ENCODE peak calls at places on chromosomes 6 and 20, in six cellular contexts. V is CD4-positive, alpha-beta memory T cell; X is pancreas; O is aorta; P is astrocyte; W is tibial nerve. L is an unnamed sample. For H3K9me3, the result is how much of the 10 kb centered on the place peaks cover.

GRCh38 chr6:52403627-52404026 is 16.5 kb upstream of the EFHC1 start:
- DNase-seq in V (no peak), X (no peak), O (no peak), P (no peak), W (no peak), L (no peak)

GRCh38 chr20:15759546-15760216 is 813.6 kb downstream of the KIF16B start:
- DNase-seq in V (no peak), X (no peak), O (no peak), P (no peak), W (no peak), L (no peak)

GRCh38 chr20:4809707-4810106 is 88.0 kb downstream of the PRND start:
- DNase-seq in V (no peak), X (no peak), O (no peak), P (no peak), W (no peak), L (no peak)

GRCh38 chr20:4120921-4121321 is 105.6 kb upstream of the RNF24 start:
- DNase-seq in V (no peak), X (no peak), O (no peak), P (no peak), W (no peak), L (no peak)

GRCh38 chr6:106223300-106223930 is 102.1 kb downstream of the ATG5 start:
- DNase-seq in V (peak), X (peak), O (peak), P (peak), W (peak), L (no peak)

GRCh38 chr6:104705095-104705707 is 154.5 kb downstream of the HACE1 start:
- DNase-seq in V (peak), X (no peak), O (no peak), P (peak), W (no peak), L (no peak)

GRCh38 chr6:69866351-69867074 is at the start of gene COL19A1:
- DNase-seq in V (peak), X (peak), O (peak), P (no peak), W (no peak), L (no peak)

GRCh38 chr6:2768125-2768524 is 2.9 kb downstream of the WRNIP1 start:
- DNase-seq in V (no peak), X (no peak), O (no peak), P (no peak), W (no peak), L (no peak)

GRCh38 chr6:164296411-164296810 is 881.9 kb downstream of the QKI start:
- DNase-seq in V (no peak), X (no peak), O (no peak), P (peak), W (no peak), L (no peak)
- H3K9me3 ChIP-seq in V (under half), X (under half), O (under half), P (under half), W (under half), L (under half)

GRCh38 chr6:116616757-116617093 is 446 bp downstream of the RSPH4A start:
- DNase-seq in V (peak), X (peak), O (no peak), P (no peak), W (no peak), L (peak)
- H3K27ac ChIP-seq in V (no peak), X (no peak), O (no peak), P (no peak), W (peak), L (no peak)

DNA sequence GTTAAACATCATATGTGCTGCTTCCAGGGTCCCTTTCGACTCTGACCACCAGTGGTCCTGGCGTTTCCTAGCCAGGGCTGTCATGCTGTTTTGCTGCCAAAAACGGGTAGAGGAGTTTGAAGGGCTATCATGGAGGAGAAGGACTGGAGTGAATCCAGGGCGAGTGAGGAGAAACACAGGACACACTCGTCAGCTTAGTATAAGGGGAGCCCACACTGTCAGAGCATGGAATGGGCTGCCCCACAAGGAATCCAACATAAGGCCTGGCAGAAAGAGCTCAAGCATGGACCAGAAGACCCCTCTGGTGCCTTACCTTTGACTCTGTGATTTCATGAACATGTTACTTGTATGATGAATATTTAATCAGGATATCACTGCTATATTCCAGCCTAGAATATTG is 247.2 kb downstream of the NRN1 start:
- DNase-seq in V (no peak), X (no peak), O (no peak), P (no peak), W (no peak), L (no peak)
- H3K9me3 ChIP-seq in V (under half), X (under half), O (under half), P (under half), W (under half), L (under half)

DNA sequence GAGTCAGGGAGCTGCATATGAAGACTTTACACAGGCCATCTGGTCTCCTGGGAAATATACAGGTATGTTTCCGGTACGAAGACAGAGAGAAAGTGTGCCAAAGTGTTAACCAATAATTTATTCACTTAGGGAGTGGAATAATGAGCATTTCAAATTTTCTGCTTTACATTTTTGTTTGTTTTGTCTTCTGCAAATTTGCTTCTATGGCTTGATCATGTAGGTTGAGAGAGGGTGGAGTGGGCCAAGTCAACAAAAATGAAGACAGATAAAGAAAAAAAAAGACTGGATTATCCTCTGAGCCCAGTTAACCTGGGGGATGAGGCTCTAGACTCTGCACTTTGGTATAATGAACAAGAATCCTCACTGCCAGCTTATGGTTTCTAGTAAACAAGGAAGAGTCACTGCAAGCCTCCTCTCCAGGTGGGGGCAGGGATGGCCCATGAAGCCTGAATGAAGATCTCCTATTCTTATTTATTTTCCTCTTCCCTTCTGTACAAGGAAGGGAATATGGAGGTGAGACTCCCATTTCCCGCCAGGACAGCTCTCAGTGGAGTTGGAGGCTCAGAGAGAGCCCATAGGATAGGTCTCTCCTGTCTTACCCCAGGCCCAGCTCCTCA is 37.7 kb downstream of the KCNK17 start:
- DNase-seq in V (no peak), X (no peak), O (no peak), P (no peak), W (no peak), L (no peak)
- H3K27ac ChIP-seq in V (no peak), X (no peak), O (no peak), P (no peak), W (no peak), L (no peak)

GRCh38 chr20:64026-64603 is 23.4 kb upstream of the DEFB125 start:
- DNase-seq in V (no peak), X (no peak), O (no peak), P (no peak), W (no peak), L (no peak)

GRCh38 chr20:61230-61629 is 26.2 kb upstream of the DEFB125 start:
- DNase-seq in V (no peak), X (no peak), O (no peak), P (no peak), W (no peak), L (no peak)

GRCh38 chr20:61757-62156 is 25.7 kb upstream of the DEFB125 start:
- DNase-seq in V (no peak), X (no peak), O (no peak), P (no peak), W (no peak), L (no peak)

GRCh38 chr20:60035-60918 is 27.2 kb upstream of the DEFB125 start:
- DNase-seq in V (no peak), X (no peak), O (no peak), P (no peak), W (no peak), L (no peak)

DNA sequence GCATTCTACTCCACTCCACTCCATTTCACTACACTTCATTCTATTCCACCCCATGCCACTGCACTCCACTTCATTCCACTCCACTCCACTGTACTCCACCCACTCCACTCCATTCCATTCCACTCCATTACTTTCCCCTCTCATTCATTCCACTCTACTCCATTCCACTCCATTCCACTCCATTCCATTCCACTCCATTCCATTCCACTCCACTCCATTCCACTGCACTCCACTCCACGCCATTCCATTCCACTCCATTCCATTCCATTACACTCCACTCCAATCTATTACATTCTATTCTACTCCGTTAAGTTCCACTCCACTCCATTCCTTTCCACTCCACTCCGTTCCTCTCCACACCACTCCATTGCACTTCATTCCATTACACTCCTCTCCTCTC is 25.0 kb upstream of the DEFB125 start:
- DNase-seq in V (no peak), X (no peak), O (no peak), P (no peak), W (no peak), L (no peak)
- H3K9me3 ChIP-seq in V (under half), X (under half), O (under half), P (under half), W (under half), L (under half)

DNA sequence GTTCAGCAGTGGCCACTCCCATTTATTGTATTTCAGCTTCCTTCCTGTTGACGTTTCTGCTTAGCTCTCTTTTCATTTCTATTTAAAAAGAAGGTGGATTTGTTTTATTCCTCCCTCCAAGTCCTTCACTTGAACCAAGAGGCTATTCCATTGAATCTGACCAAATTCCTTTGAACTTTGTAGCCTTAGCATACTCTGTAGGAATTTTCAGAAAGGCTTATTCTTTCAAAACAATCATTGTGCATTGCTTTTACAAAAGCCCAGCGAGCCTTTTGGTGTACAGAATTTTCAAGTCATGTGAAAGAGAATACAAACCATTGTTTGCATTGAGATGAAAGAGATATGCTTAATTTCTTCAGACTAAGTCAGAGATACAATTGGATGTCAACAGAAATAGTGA is 151.0 kb upstream of the INSM1 start:
- DNase-seq in V (no peak), X (no peak), O (no peak), P (no peak), W (no peak), L (no peak)
- H3K27ac ChIP-seq in V (no peak), X (no peak), O (no peak), P (no peak), W (no peak), L (no peak)

GRCh38 chr6:176766-177165 is 115.5 kb upstream of the DUSP22 start:
- DNase-seq in V (no peak), X (no peak), O (no peak), P (no peak), W (no peak), L (no peak)
- H3K9me3 ChIP-seq in V (under half), X (under half), O (under half), P (under half), W (under half), L (under half)

GRCh38 chr6:137738197-137738596 is 128.9 kb upstream of the TNFAIP3 start:
- DNase-seq in V (peak), X (no peak), O (no peak), P (peak), W (no peak), L (no peak)

GRCh38 chr6:137740967-137741761 is 125.9 kb upstream of the TNFAIP3 start:
- DNase-seq in V (no peak), X (no peak), O (no peak), P (no peak), W (no peak), L (no peak)

GRCh38 chr6:137739544-137739943 is 127.5 kb upstream of the TNFAIP3 start:
- DNase-seq in V (peak), X (no peak), O (no peak), P (no peak), W (no peak), L (no peak)

GRCh38 chr6:137738931-137739504 is 128.0 kb upstream of the TNFAIP3 start:
- DNase-seq in V (no peak), X (no peak), O (no peak), P (peak), W (no peak), L (no peak)

DNA sequence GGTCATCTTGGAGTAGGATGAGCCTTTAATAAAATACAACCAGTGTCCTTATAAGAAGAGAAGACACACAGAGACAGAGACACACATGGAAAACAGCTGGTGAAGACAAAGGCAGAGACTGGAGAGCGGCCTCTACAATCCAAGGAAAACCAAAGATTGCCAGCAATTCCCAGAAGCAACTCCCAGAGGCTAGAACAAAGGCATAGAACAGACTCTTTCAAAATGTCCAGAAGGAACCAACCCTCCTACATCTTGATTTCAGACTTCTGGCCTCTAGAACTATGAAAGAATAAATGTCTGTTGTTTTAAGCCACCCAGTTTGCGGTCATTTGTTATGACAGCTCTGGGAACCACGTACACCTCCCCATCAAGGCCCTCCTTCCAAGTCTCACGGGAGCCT is 126.7 kb upstream of the TNFAIP3 start:
- DNase-seq in V (no peak), X (no peak), O (no peak), P (no peak), W (no peak), L (no peak)
- H3K27ac ChIP-seq in V (no peak), X (no peak), O (no peak), P (no peak), W (no peak), L (no peak)

GRCh38 chr6:86380571-86381125 is 556.7 kb upstream of the HTR1E start:
- DNase-seq in V (no peak), X (no peak), O (no peak), P (no peak), W (no peak), L (no peak)
- H3K9me3 ChIP-seq in V (under half), X (under half), O (under half), P (under half), W (under half), L (under half)

DNA sequence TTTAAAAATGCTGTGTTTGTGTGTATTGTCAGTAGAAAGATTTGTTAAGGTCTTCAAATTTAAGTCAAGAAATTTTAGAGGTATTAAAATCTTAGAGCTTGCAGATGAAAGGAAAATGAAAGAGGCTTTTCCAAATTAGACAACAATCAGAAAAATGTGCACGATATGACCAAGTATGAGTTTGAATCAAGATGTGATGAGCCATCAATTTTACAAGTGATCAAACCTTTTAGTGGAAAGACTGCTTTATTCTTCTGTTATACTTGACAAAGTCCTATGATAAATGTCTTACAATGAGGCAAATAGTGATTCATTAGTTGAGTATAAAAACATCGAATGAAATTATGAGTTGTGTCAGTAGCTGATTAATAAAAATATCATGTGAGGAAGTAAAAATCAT is 19.6 kb upstream of the CST1 start:
- DNase-seq in V (no peak), X (no peak), O (no peak), P (no peak), W (no peak), L (no peak)
- H3K27ac ChIP-seq in V (no peak), X (no peak), O (no peak), P (no peak), W (no peak), L (no peak)

L was measured in RWPE2.